ENCODE peak calls at places on chromosomes 6 and 20, in six cellular contexts. Y is GDM1; S is ELR; R is AML-193; L is NCI-H1417; I is stimulated activated CD4-positive, alpha-beta T cell treated with anti-CD3 and anti-CD28 coated beads, Interleukin-1b, Interleukin-23, amount 100 ng/mL, for 48 hours. O is an unnamed sample.

GRCh38 chr6:170483413-170483812 is 69.7 kb downstream of the PSMB1 start:
- DNase-seq in Y (no peak), S (no peak), R (no peak), L (no peak), I (no peak), O (no peak)

GRCh38 chr20:24762371-24762770 is 186.7 kb upstream of the CST7 start:
- DNase-seq in Y (no peak), S (no peak), R (no peak), L (no peak), I (no peak), O (no peak)

GRCh38 chr20:23766531-23766930 is 15.8 kb upstream of the CST1 start:
- DNase-seq in Y (no peak), S (no peak), R (no peak), L (no peak), I (no peak), O (no peak)

GRCh38 chr6:80280258-80281010 is 174.0 kb downstream of the BCKDHB start:
- DNase-seq in Y (no peak), S (peak), R (no peak), L (no peak), I (no peak), O (no peak)

GRCh38 chr20:11777861-11778570 is 139.7 kb upstream of the BTBD3 start:
- DNase-seq in Y (no peak), S (peak), R (no peak), L (peak), I (no peak), O (no peak)

GRCh38 chr6:134826889-134827737 is 122.8 kb downstream of the ALDH8A1 start:
- DNase-seq in Y (no peak), S (peak), R (no peak), L (no peak), I (no peak), O (no peak)

GRCh38 chr20:3646067-3646440 is 17.1 kb downstream of the GFRA4 start:
- DNase-seq in Y (no peak), S (peak), R (no peak), L (no peak), I (no peak), O (no peak)

GRCh38 chr20:50438986-50439407 is 71.2 kb upstream of the PTPN1 start:
- DNase-seq in Y (no peak), S (peak), R (no peak), L (no peak), I (peak), O (no peak)

GRCh38 chr6:51339728-51340127 is 521.1 kb downstream of the TFAP2B start:
- DNase-seq in Y (no peak), S (no peak), R (no peak), L (no peak), I (no peak), O (no peak)

GRCh38 chr6:110949679-110950285 is 8.7 kb upstream of the GTF3C6 start:
- DNase-seq in Y (no peak), S (peak), R (peak), L (peak), I (no peak), O (no peak)

GRCh38 chr20:25390538-25391528 is at the start of gene ABHD12:
- DNase-seq in Y (peak), S (peak), R (peak), L (peak), I (peak), O (peak)

GRCh38 chr20:18992418-18992817 is 178.8 kb downstream of the SCP2D1 start:
- DNase-seq in Y (no peak), S (no peak), R (no peak), L (no peak), I (no peak), O (no peak)

GRCh38 chr6:34301408-34301807 is 52.6 kb upstream of the SMIM29 start:
- DNase-seq in Y (no peak), S (peak), R (no peak), L (no peak), I (no peak), O (no peak)

GRCh38 chr20:13788167-13788834 is 3.5 kb downstream of the NDUFAF5 start:
- DNase-seq in Y (no peak), S (peak), R (peak), L (peak), I (peak), O (no peak)

GRCh38 chr6:116363759-116364158 is 7.0 kb upstream of the DSE start:
- DNase-seq in Y (peak), S (peak), R (peak), L (no peak), I (no peak), O (no peak)

GRCh38 chr6:53394704-53395103 is 46.0 kb upstream of the ELOVL5 start:
- DNase-seq in Y (no peak), S (no peak), R (no peak), L (no peak), I (no peak), O (no peak)

GRCh38 chr20:21149344-21149743 is 23.5 kb downstream of the KIZ start:
- DNase-seq in Y (no peak), S (no peak), R (no peak), L (no peak), I (no peak), O (no peak)

GRCh38 chr6:135451617-135452190 is 45.8 kb downstream of the AHI1 start:
- DNase-seq in Y (no peak), S (peak), R (peak), L (peak), I (no peak), O (no peak)

GRCh38 chr20:50286609-50287008 is 96.0 kb downstream of the CEBPB start:
- DNase-seq in Y (no peak), S (peak), R (no peak), L (no peak), I (peak), O (no peak)

GRCh38 chr6:16836186-16836981 is 75.1 kb upstream of the ATXN1 start:
- DNase-seq in Y (no peak), S (peak), R (no peak), L (no peak), I (no peak), O (no peak)

GRCh38 chr6:127851197-127851596 is 49.7 kb downstream of the THEMIS start:
- DNase-seq in Y (no peak), S (no peak), R (no peak), L (no peak), I (no peak), O (no peak)

GRCh38 chr6:88013015-88013414 is 34.6 kb upstream of the SPACA1 start:
- DNase-seq in Y (no peak), S (no peak), R (no peak), L (no peak), I (no peak), O (no peak)

GRCh38 chr6:149079911-149080501 is 237.5 kb upstream of the TAB2 start:
- DNase-seq in Y (peak), S (peak), R (no peak), L (no peak), I (no peak), O (no peak)

GRCh38 chr6:168150551-168151444 is 71.8 kb upstream of the FRMD1 start:
- DNase-seq in Y (no peak), S (no peak), R (no peak), L (peak), I (no peak), O (no peak)

GRCh38 chr6:87199787-87200186 is 44.4 kb downstream of the ZNF292 start:
- DNase-seq in Y (no peak), S (no peak), R (no peak), L (no peak), I (no peak), O (no peak)

GRCh38 chr6:106745824-106746610 is 116.6 kb downstream of the QRSL1 start:
- DNase-seq in Y (no peak), S (peak), R (no peak), L (peak), I (no peak), O (no peak)